ENCODE peak calls at places on chromosome 2, in four cellular contexts. W, G, C and X are unnamed samples. For H3K36me3, the result is how much of the 10 kb centered on the place peaks cover.

GRCh38 chr2:147479363-147479762 is 365.5 kb upstream of the ACVR2A start:
- DNase-seq in W (no peak), G (no peak), C (no peak), X (no peak)

GRCh38 chr2:219522111-219523030 is 8.1 kb downstream of the ASIC4 start:
- DNase-seq in W (peak), C (peak), G (peak), X (peak)

GRCh38 chr2:207046642-207047213 is 107.4 kb downstream of the CPO start:
- DNase-seq in G (no peak), C (no peak), W (no peak), X (no peak)

GRCh38 chr2:80530442-80531064 is 226.0 kb upstream of the LRRTM1 start:
- DNase-seq in C (no peak), G (no peak), W (no peak), X (no peak)

GRCh38 chr2:46827274-46827930 is 88.2 kb downstream of the MCFD2 start:
- DNase-seq in C (no peak), G (peak), W (no peak), X (no peak)

GRCh38 chr2:75403991-75404428 is 156.7 kb downstream of the EVA1A start:
- DNase-seq in C (peak), W (peak), G (peak), X (no peak)

GRCh38 chr2:215681799-215682594 is 246.1 kb upstream of the FN1 start:
- DNase-seq in G (no peak), C (no peak), W (no peak), X (no peak)

GRCh38 chr2:157572725-157573124 is 55.9 kb downstream of the ACVR1C start:
- DNase-seq in C (no peak), W (peak), G (no peak), X (no peak)

GRCh38 chr2:186126181-186126580 is 359.9 kb upstream of the ZC3H15 start:
- DNase-seq in G (no peak), W (no peak), C (no peak), X (peak)

GRCh38 chr2:68878753-68879152 is 7.6 kb upstream of the BMP10 start:
- DNase-seq in W (no peak), C (no peak), G (peak), X (no peak)

GRCh38 chr2:55111570-55112228 is 61.4 kb upstream of the RTN4 start:
- DNase-seq in W (peak), C (peak), G (peak), X (peak)

GRCh38 chr2:29295843-29296242 is 180.6 kb downstream of the CLIP4 start:
- DNase-seq in G (peak), W (peak), C (no peak), X (peak)

GRCh38 chr2:101619191-101619591 is 78.3 kb upstream of the MAP4K4 start:
- DNase-seq in W (no peak), C (no peak), G (peak), X (no peak)

GRCh38 chr2:162293122-162293781 is 25.2 kb downstream of the IFIH1 start:
- DNase-seq in G (peak), W (no peak), C (no peak), X (peak)

GRCh38 chr2:8312861-8313768 is 368.7 kb upstream of the ID2 start:
- DNase-seq in C (peak), W (no peak), G (peak), X (no peak)

GRCh38 chr2:27522400-27522945 is 25.8 kb downstream of the GCKR start:
- DNase-seq in G (no peak), W (no peak), C (no peak), X (no peak)

GRCh38 chr2:78035804-78036203 is 513.6 kb upstream of the LRRTM4 start:
- DNase-seq in C (no peak), G (no peak), W (peak), X (no peak)

GRCh38 chr2:198968585-198968984 is 489.2 kb downstream of the SATB2 start:
- DNase-seq in W (no peak), G (no peak), C (no peak), X (no peak)

GRCh38 chr2:134432438-134432883 is 178.6 kb downstream of the MGAT5 start:
- DNase-seq in W (no peak), C (no peak), G (no peak), X (no peak)

GRCh38 chr2:71780162-71780561 is 326.8 kb downstream of the DYSF start:
- DNase-seq in G (no peak), W (no peak), C (no peak), X (no peak)

GRCh38 chr2:237980751-237981150 is 13.9 kb downstream of the UBE2F start:
- DNase-seq in C (peak), W (no peak), G (no peak), X (no peak)

GRCh38 chr2:50345691-50346090 is 686.2 kb downstream of the NRXN1 start:
- DNase-seq in C (no peak), G (no peak), W (peak), X (no peak)

GRCh38 chr2:230205034-230205433 is 14.8 kb downstream of the SP110 start:
- DNase-seq in C (no peak), G (no peak), W (no peak), X (no peak)
- H3K4me3 ChIP-seq in C (no peak), G (no peak), W (no peak), X (no peak)

GRCh38 chr2:1681017-1681318 is 63.3 kb downstream of the PXDN start:
- DNase-seq in C (no peak), G (no peak), W (no peak), X (no peak)

GRCh38 chr2:1677833-1678165 is 66.5 kb downstream of the PXDN start:
- DNase-seq in G (no peak), W (no peak), C (no peak), X (no peak)

GRCh38 chr2:1678609-1679008 is 65.7 kb downstream of the PXDN start:
- DNase-seq in W (no peak), G (no peak), C (no peak), X (no peak)

GRCh38 chr2:1681323-1682310 is 62.7 kb downstream of the PXDN start:
- DNase-seq in G (no peak), C (no peak), W (no peak), X (no peak)

GRCh38 chr2:1680222-1681016 is 63.9 kb downstream of the PXDN start:
- DNase-seq in C (no peak), G (no peak), W (no peak), X (no peak)
- H3K36me3 ChIP-seq in C (under half), G (half or more), W (under half), X (half or more)

GRCh38 chr2:97745474-97746172 is 32.2 kb downstream of the ZAP70 start:
- DNase-seq in C (no peak), G (peak), W (no peak), X (no peak)
- H3K4me3 ChIP-seq in C (no peak), G (no peak), W (no peak), X (no peak)

DNA sequence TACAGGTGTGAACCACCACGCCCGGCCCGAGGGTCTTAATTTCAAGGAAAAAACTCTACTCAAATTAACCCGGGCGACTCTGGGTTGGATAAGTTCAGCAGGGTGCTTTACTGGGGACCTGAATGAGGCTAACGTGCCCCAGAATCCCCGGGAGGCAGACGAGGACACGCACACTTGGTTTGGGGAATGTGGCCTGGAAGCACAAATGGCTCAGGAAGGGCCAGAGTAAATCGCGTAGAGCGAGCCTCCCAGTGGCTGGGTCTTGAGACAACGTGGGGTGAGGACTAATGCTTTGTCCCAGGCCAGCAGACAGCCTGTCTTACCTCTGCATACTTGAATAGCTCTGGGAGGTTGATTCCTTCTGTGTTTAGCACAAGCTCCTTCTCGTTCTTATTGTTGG is 75.8 kb downstream of the POLR1A start:
- DNase-seq in G (no peak), W (no peak), C (no peak), X (no peak)
- H3K36me3 ChIP-seq in G (half or more), W (under half), C (under half), X (half or more)

GRCh38 chr2:187543488-187543887 is 10.7 kb downstream of the TFPI start:
- DNase-seq in W (no peak), G (no peak), C (no peak), X (no peak)

GRCh38 chr2:187546762-187547333 is 7.4 kb downstream of the TFPI start:
- DNase-seq in W (no peak), G (no peak), C (no peak), X (no peak)

GRCh38 chr2:187547353-187547979 is 6.8 kb downstream of the TFPI start:
- DNase-seq in W (no peak), C (peak), G (peak), X (peak)

GRCh38 chr2:187544371-187545080 is 9.7 kb downstream of the TFPI start:
- DNase-seq in G (no peak), W (no peak), C (no peak), X (no peak)

DNA sequence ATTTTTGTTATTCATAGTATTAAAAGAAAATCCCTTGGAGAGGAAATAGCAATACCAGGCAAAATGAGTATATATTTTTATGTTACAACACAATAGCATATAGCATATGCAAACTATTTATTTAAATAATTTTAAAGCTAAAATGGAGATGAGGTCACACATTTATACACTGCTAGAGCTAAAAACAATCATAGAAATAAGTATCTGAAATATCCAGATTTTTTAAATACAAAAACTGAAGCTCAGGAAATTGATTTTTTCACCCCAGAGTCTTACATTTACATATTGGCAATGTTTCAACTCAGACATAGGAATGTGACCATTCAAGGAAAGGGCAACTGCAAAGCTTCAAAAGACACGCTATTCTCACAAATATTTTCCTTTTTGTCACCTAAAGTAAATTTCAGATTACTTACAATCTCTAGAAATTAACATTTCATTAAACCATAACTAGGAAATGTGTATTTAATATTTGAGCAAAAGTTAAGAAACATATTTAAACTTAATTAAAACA is 8.9 kb downstream of the TFPI start:
- DNase-seq in G (no peak), W (no peak), C (no peak), X (no peak)
- H3K4me3 ChIP-seq in G (no peak), W (no peak), C (no peak), X (no peak)

DNA sequence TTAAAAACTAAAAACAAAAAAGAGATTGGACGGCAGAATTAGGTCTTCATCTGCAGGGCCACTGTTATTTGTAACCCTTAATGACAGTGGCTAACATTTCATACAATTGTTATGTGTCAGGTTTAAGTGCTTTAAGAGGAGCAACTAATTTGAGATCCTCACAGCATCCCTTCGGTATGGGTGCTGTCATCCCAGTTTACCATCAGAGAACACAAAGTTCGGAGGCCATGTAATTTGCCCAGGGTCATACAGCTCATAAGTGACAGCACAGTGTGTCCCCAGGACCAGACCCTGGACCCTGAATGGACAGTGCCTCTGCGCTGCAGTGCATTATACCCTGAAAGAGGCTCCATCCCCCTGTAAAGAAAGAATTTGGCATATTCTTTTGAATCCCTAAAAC is 114.7 kb downstream of the FEZ2 start:
- DNase-seq in C (no peak), W (no peak), G (no peak), X (no peak)
- H3K36me3 ChIP-seq in C (under half), W (under half), G (under half), X (half or more)

GRCh38 chr2:239398536-239398935 is 2.3 kb downstream of the HDAC4 start:
- DNase-seq in C (no peak), W (no peak), G (no peak), X (no peak)
- H3K4me3 ChIP-seq in C (no peak), W (peak), G (no peak), X (no peak)